ENCODE peak calls at places on chromosome 19, in six cellular contexts. One of them, this sample, is unnamed.

GRCh38 chr19:6801397-6802086 is 29.0 kb downstream of the VAV1 start:
- DNase-seq in aorta: peak; percentile 79
- DNase-seq in uterus: peak; percentile 21
- DNase-seq in stomach: peak; percentile 65
- DNase-seq in heart left ventricle: peak; percentile 78
- DNase-seq in IMR-90: no peak
- DNase-seq in this sample: peak; percentile 66

GRCh38 chr19:39941615-39942507 is 7.4 kb upstream of the FCGBP start:
- DNase-seq in heart left ventricle: no peak
- DNase-seq in uterus: no peak
- DNase-seq in IMR-90: peak; percentile 38
- DNase-seq in stomach: peak; percentile 33
- DNase-seq in aorta: no peak
- DNase-seq in this sample: peak; percentile 33

GRCh38 chr19:12745166-12745897 is 6.3 kb upstream of the BEST2 start:
- DNase-seq in heart left ventricle: no peak
- DNase-seq in aorta: no peak
- DNase-seq in IMR-90: no peak
- DNase-seq in uterus: no peak
- DNase-seq in stomach: no peak
- DNase-seq in this sample: no peak

GRCh38 chr19:4636151-4636717 is 3.1 kb upstream of the TNFAIP8L1 start:
- DNase-seq in heart left ventricle: peak; percentile 69
- DNase-seq in uterus: no peak
- DNase-seq in aorta: peak; percentile 89
- DNase-seq in stomach: peak; percentile 69
- DNase-seq in IMR-90: peak; percentile 34
- DNase-seq in this sample: no peak

GRCh38 chr19:43599635-43600295 is 3.4 kb downstream of the ZNF576 start:
- DNase-seq in uterus: no peak
- DNase-seq in IMR-90: no peak
- DNase-seq in stomach: no peak
- DNase-seq in aorta: no peak
- DNase-seq in heart left ventricle: no peak
- DNase-seq in this sample: no peak

GRCh38 chr19:50979758-50980157 is 4.0 kb downstream of the KLK7 start:
- DNase-seq in stomach: no peak
- DNase-seq in aorta: peak; percentile 25
- DNase-seq in heart left ventricle: no peak
- DNase-seq in uterus: no peak
- DNase-seq in IMR-90: no peak
- DNase-seq in this sample: no peak

GRCh38 chr19:50794074-50794777 is 4.0 kb downstream of the ACP4 start:
- DNase-seq in uterus: no peak
- DNase-seq in aorta: no peak
- DNase-seq in stomach: no peak
- DNase-seq in heart left ventricle: no peak
- DNase-seq in IMR-90: no peak
- DNase-seq in this sample: no peak

GRCh38 chr19:27909861-27910260 is 1303.1 kb downstream of the UQCRFS1 start:
- DNase-seq in aorta: no peak
- DNase-seq in heart left ventricle: no peak
- DNase-seq in stomach: no peak
- DNase-seq in uterus: no peak
- DNase-seq in IMR-90: no peak
- DNase-seq in this sample: no peak

GRCh38 chr19:11269408-11269807 is 7.1 kb upstream of the DOCK6 start:
- DNase-seq in stomach: no peak
- DNase-seq in IMR-90: peak; percentile 56
- DNase-seq in heart left ventricle: no peak
- DNase-seq in uterus: no peak
- DNase-seq in aorta: no peak
- DNase-seq in this sample: no peak

GRCh38 chr19:32311371-32311770 is 34.0 kb upstream of the ZNF507 start:
- DNase-seq in aorta: no peak
- DNase-seq in stomach: no peak
- DNase-seq in heart left ventricle: no peak
- DNase-seq in IMR-90: no peak
- DNase-seq in uterus: no peak
- DNase-seq in this sample: no peak

GRCh38 chr19:1213391-1214286 is 8.1 kb downstream of the STK11 start:
- DNase-seq in stomach: peak; percentile 73
- DNase-seq in heart left ventricle: peak; percentile 76
- DNase-seq in uterus: peak; percentile 66
- DNase-seq in IMR-90: peak; percentile 58
- DNase-seq in aorta: peak; percentile 91
- DNase-seq in this sample: peak; percentile 72
- H3K4me3 ChIP-seq in stomach: no peak overlapping the region
- H3K4me3 ChIP-seq in heart left ventricle: no peak overlapping the region
- H3K4me3 ChIP-seq in uterus: no peak overlapping the region
- H3K4me3 ChIP-seq in IMR-90: no peak overlapping the region
- H3K4me3 ChIP-seq in aorta: no peak overlapping the region
- H3K4me3 ChIP-seq in this sample: peak overlapping the region; percentile 20

GRCh38 chr19:49469828-49470614 is 4.0 kb upstream of the FLT3LG start:
- DNase-seq in uterus: no peak
- DNase-seq in IMR-90: peak; percentile 32
- DNase-seq in aorta: no peak
- DNase-seq in stomach: peak; percentile 40
- DNase-seq in heart left ventricle: no peak
- DNase-seq in this sample: no peak
- H3K27ac ChIP-seq in uterus: no peak overlapping the region
- H3K27ac ChIP-seq in IMR-90: no peak overlapping the region
- H3K27ac ChIP-seq in aorta: no peak overlapping the region
- H3K27ac ChIP-seq in stomach: peak overlapping the region; percentile 19
- H3K27ac ChIP-seq in heart left ventricle: peak overlapping the region; percentile 65
- H3K27ac ChIP-seq in this sample: no peak overlapping the region

GRCh38 chr19:16260160-16260793 is 62.6 kb downstream of the AP1M1 start:
- DNase-seq in IMR-90: no peak
- DNase-seq in aorta: no peak
- DNase-seq in stomach: no peak
- DNase-seq in uterus: no peak
- DNase-seq in heart left ventricle: no peak
- DNase-seq in this sample: no peak

GRCh38 chr19:16263115-16263839 is 61.3 kb upstream of the KLF2 start:
- DNase-seq in stomach: no peak
- DNase-seq in IMR-90: no peak
- DNase-seq in aorta: no peak
- DNase-seq in uterus: no peak
- DNase-seq in heart left ventricle: no peak
- DNase-seq in this sample: no peak

GRCh38 chr19:16260794-16261161 is 63.1 kb downstream of the AP1M1 start:
- DNase-seq in aorta: no peak
- DNase-seq in heart left ventricle: no peak
- DNase-seq in stomach: no peak
- DNase-seq in IMR-90: no peak
- DNase-seq in uterus: no peak
- DNase-seq in this sample: no peak

GRCh38 chr19:16262618-16263017 is 62.0 kb upstream of the KLF2 start:
- DNase-seq in stomach: peak; percentile 95
- DNase-seq in uterus: no peak
- DNase-seq in IMR-90: no peak
- DNase-seq in aorta: no peak
- DNase-seq in heart left ventricle: no peak
- DNase-seq in this sample: no peak

DNA sequence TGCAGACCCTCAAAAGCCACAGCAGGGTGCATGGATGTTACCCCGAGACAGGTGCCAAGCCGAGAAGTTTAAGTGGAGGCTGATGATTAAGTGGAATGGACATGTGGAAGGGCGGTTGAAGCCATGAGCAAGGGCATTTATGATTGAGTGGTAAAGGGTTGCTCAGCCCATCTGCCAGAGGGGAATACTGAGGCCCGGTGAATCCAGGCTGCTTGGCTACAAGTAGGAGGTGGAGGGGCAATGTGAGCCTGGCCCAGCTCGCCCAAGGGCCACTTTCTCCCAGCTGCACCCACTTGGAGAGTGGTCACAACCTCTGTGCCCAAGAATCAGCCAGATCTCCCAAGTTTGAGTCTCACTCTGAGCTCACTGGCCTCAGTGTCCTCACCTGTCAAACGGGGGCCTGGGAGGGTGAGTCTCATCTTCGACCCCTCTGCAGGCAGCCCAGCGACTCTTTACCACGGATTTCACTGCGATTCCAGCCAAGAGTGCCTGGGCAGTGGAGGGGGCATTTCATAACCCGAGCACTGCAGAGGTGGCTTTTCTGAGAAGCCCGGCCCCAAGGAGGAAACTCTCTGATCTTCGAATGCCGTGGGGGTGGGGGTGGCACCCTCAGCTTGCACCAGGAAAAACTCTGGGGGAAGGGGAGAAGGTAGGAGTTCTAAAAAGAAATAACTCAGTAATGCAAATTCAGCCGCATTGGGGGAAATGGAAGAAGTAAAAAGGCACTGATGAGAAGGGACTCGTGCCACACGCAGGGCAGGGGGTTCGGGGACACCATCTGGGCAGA is 62.8 kb upstream of the KLF2 start:
- DNase-seq in IMR-90: no peak
- DNase-seq in aorta: no peak
- DNase-seq in uterus: no peak
- DNase-seq in stomach: no peak
- DNase-seq in heart left ventricle: no peak
- DNase-seq in this sample: no peak
- H3K4me1 ChIP-seq in IMR-90: no peaks in the 10 kb centered on the region
- H3K4me1 ChIP-seq in aorta: no peaks in the 10 kb centered on the region
- H3K4me1 ChIP-seq in uterus: no peaks in the 10 kb centered on the region
- H3K4me1 ChIP-seq in stomach: peaks cover 52% of the 10 kb centered on the region
- H3K4me1 ChIP-seq in heart left ventricle: peaks cover 38% of the 10 kb centered on the region
- H3K4me1 ChIP-seq in this sample: peaks cover 9% of the 10 kb centered on the region

GRCh38 chr19:46347985-46348384 is 1.1 kb downstream of the PPP5C start:
- DNase-seq in aorta: peak; percentile 3
- DNase-seq in stomach: no peak
- DNase-seq in uterus: no peak
- DNase-seq in heart left ventricle: no peak
- DNase-seq in IMR-90: no peak
- DNase-seq in this sample: no peak
- H3K4me3 ChIP-seq in aorta: no peak overlapping the region
- H3K4me3 ChIP-seq in stomach: peak overlapping the region; percentile 97
- H3K4me3 ChIP-seq in uterus: no peak overlapping the region
- H3K4me3 ChIP-seq in heart left ventricle: no peak overlapping the region
- H3K4me3 ChIP-seq in IMR-90: no peak overlapping the region
- H3K4me3 ChIP-seq in this sample: peak overlapping the region; percentile 71

GRCh38 chr19:41187884-41188279 is 5.1 kb upstream of the CYP2S1 start:
- DNase-seq in aorta: no peak
- DNase-seq in heart left ventricle: no peak
- DNase-seq in IMR-90: no peak
- DNase-seq in stomach: no peak
- DNase-seq in uterus: no peak
- DNase-seq in this sample: no peak
- H3K27ac ChIP-seq in aorta: no peak overlapping the region
- H3K27ac ChIP-seq in heart left ventricle: no peak overlapping the region
- H3K27ac ChIP-seq in IMR-90: no peak overlapping the region
- H3K27ac ChIP-seq in stomach: no peak overlapping the region
- H3K27ac ChIP-seq in uterus: no peak overlapping the region
- H3K27ac ChIP-seq in this sample: no peak overlapping the region

GRCh38 chr19:14434157-14434501 is 1.0 kb downstream of the PKN1 start:
- DNase-seq in heart left ventricle: no peak
- DNase-seq in IMR-90: no peak
- DNase-seq in aorta: no peak
- DNase-seq in stomach: peak; percentile 28
- DNase-seq in uterus: peak; percentile 36
- DNase-seq in this sample: no peak

GRCh38 chr19:14437578-14438140 is 4.6 kb downstream of the PKN1 start:
- DNase-seq in stomach: no peak
- DNase-seq in heart left ventricle: no peak
- DNase-seq in IMR-90: no peak
- DNase-seq in aorta: no peak
- DNase-seq in uterus: no peak
- DNase-seq in this sample: no peak

GRCh38 chr19:14434543-14435319 is 1.6 kb downstream of the PKN1 start:
- DNase-seq in stomach: peak; percentile 71
- DNase-seq in aorta: peak; percentile 90
- DNase-seq in uterus: peak; percentile 77
- DNase-seq in IMR-90: peak; percentile 72
- DNase-seq in heart left ventricle: peak; percentile 73
- DNase-seq in this sample: peak; percentile 88

GRCh38 chr19:14433454-14434156 is 499 bp downstream of the PKN1 start:
- DNase-seq in uterus: peak; percentile 41
- DNase-seq in IMR-90: no peak
- DNase-seq in aorta: no peak
- DNase-seq in heart left ventricle: no peak
- DNase-seq in stomach: peak; percentile 62
- DNase-seq in this sample: no peak

GRCh38 chr19:14435320-14436050 is 2.4 kb downstream of the PKN1 start:
- DNase-seq in heart left ventricle: no peak
- DNase-seq in stomach: no peak
- DNase-seq in aorta: no peak
- DNase-seq in uterus: no peak
- DNase-seq in IMR-90: no peak
- DNase-seq in this sample: no peak
- H3K4me1 ChIP-seq in heart left ventricle: peaks cover 80% of the 10 kb centered on the region
- H3K4me1 ChIP-seq in stomach: peaks cover 76% of the 10 kb centered on the region
- H3K4me1 ChIP-seq in aorta: no peaks in the 10 kb centered on the region
- H3K4me1 ChIP-seq in uterus: no peaks in the 10 kb centered on the region
- H3K4me1 ChIP-seq in IMR-90: peaks cover 19% of the 10 kb centered on the region
- H3K4me1 ChIP-seq in this sample: no peaks in the 10 kb centered on the region

DNA sequence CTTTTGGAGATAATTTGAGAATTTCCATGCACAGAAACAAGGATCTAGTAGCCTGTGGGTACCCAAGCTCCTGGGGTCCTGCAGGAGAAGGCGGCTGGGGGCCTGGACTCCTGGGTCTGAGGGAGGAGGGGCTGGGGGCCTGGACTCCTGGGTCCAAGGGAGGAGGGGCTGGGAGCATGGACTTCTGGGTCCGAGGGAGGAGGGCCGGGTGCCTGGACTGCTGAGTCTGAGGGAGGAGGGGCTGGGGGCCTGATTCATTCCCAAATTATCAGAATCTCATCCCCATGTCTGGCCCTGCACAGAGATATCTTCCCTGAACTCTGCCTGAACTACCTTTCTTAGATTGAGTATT is 520 bp upstream of the RDH13 start:
- DNase-seq in stomach: no peak
- DNase-seq in heart left ventricle: no peak
- DNase-seq in IMR-90: no peak
- DNase-seq in aorta: no peak
- DNase-seq in uterus: no peak
- DNase-seq in this sample: no peak
- H3K4me3 ChIP-seq in stomach: peak overlapping the region; percentile 93
- H3K4me3 ChIP-seq in heart left ventricle: peak overlapping the region; percentile 93
- H3K4me3 ChIP-seq in IMR-90: peak overlapping the region; percentile 46
- H3K4me3 ChIP-seq in aorta: no peak overlapping the region
- H3K4me3 ChIP-seq in uterus: peak overlapping the region; percentile 29
- H3K4me3 ChIP-seq in this sample: peak overlapping the region; percentile 83

DNA sequence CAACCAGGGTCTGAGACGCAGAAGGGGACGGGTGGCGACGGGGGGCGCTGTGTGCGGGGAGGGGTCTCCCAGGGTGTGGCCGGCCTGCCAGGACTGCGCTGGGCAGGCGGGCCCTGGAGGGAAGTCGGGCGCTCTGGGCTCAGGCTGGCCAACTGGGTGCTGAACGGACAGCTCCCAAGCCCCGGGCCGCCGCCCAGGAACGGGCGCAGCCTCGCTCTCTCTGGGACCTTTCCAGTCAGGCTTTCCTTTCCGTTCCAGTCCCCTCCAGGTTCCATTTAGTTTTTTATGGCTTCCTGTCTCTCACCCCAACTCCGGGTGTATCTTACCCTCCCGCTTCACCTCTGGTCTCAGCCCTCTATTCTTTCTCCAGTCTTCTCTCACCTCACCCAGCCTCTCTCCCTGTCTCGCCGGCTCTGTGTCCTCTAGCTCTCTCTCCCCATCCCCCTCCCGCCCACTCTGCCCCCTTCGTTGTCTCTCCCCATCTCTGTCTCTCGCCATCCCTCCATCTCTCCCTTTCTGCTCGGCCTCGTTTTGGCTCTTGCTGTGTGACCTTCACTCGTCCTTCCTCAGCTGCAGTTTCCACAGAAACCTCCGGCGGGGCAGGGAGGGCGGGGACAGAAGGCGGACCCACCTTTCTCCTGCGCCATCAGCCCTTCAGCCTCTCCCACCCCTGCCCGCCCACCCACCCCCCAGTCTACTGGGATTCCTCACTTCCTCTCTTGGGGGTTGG is 3.3 kb upstream of the ATP1A3 start:
- DNase-seq in heart left ventricle: peak; percentile 56
- DNase-seq in stomach: peak; percentile 43
- DNase-seq in IMR-90: peak; percentile 22
- DNase-seq in aorta: peak; percentile 82
- DNase-seq in uterus: no peak
- DNase-seq in this sample: no peak
- H3K27ac ChIP-seq in heart left ventricle: no peak overlapping the region
- H3K27ac ChIP-seq in stomach: no peak overlapping the region
- H3K27ac ChIP-seq in IMR-90: no peak overlapping the region
- H3K27ac ChIP-seq in aorta: no peak overlapping the region
- H3K27ac ChIP-seq in uterus: no peak overlapping the region
- H3K27ac ChIP-seq in this sample: no peak overlapping the region

This sample was measured in tibial artery.